ENCODE peak calls at places on chromosomes 13 and 19, in eight cellular contexts. Z is stimulated activated CD8-positive, alpha-beta memory T cell treated with anti-CD3 and anti-CD28 coated beads, Interleukin-7, amount 100 ng/mL, for 1 hour; C is stimulated activated effector memory CD8-positive, alpha-beta T cell treated with anti-CD3 and anti-CD28 coated beads, Interleukin-12 subunit alpha, Interleukin-12 subunit beta, amount 100 ng/mL, for 72 hours; Q is NCI-H446 treated with DMSO at 0.1 percent for 48 hours; Y is foreskin fibroblast; M is ACHN; E is stimulated activated CD4-positive, alpha-beta T cell treated with anti-CD3 and anti-CD28 coated beads, Interleukin-15, amount 100 ng/mL, for 1 hour; H is ELF-1. B is an unnamed sample.

GRCh38 chr13:21106089-21106488 is 44.7 kb upstream of the LATS2 start:
- DNase-seq in E (no peak), M (no peak), H (no peak), C (no peak), Y (peak), Q (no peak), Z (no peak), B (no peak)

GRCh38 chr19:13155472-13156284 is 5.5 kb downstream of the IER2 start:
- DNase-seq in H (peak), Z (no peak), E (peak), C (peak), Q (no peak), M (peak), Y (peak), B (peak)

GRCh38 chr13:59034198-59034597 is 1129.5 kb downstream of the DIAPH3 start:
- DNase-seq in M (no peak), H (no peak), C (no peak), E (no peak), Z (no peak), Q (no peak), Y (no peak), B (no peak)

GRCh38 chr19:53960187-53960586 is 2.5 kb upstream of the CACNG8 start:
- DNase-seq in E (no peak), Z (no peak), Y (no peak), H (no peak), Q (no peak), C (no peak), M (no peak), B (no peak)

GRCh38 chr19:4583961-4584669 is 24.6 kb upstream of the SEMA6B start:
- DNase-seq in Y (no peak), Q (no peak), E (no peak), M (no peak), C (no peak), H (peak), Z (no peak), B (no peak)

GRCh38 chr13:75812751-75813181 is 176.6 kb downstream of the LMO7 start:
- DNase-seq in Y (no peak), Q (no peak), H (no peak), E (no peak), Z (no peak), M (no peak), C (no peak), B (no peak)

GRCh38 chr19:574658-575526 is 2.5 kb downstream of the BSG start:
- DNase-seq in Z (no peak), Y (peak), C (no peak), Q (no peak), E (no peak), M (no peak), H (peak), B (no peak)

GRCh38 chr13:110834572-110834971 is 80.3 kb downstream of the ANKRD10 start:
- DNase-seq in Y (no peak), Z (no peak), C (no peak), H (no peak), Q (no peak), M (no peak), E (no peak), B (no peak)

GRCh38 chr19:58469241-58470013 is 2.5 kb downstream of the ZNF324 start:
- DNase-seq in Q (no peak), C (no peak), Z (no peak), H (no peak), M (no peak), E (no peak), Y (no peak), B (no peak)

GRCh38 chr13:71879129-71879535 is 12.1 kb upstream of the DACH1 start:
- DNase-seq in M (peak), Z (no peak), E (no peak), H (peak), C (no peak), Y (no peak), Q (no peak), B (no peak)

GRCh38 chr13:111271186-111271698 is 49.2 kb upstream of the TEX29 start:
- DNase-seq in C (no peak), Z (no peak), H (no peak), M (no peak), Q (no peak), Y (no peak), E (no peak), B (no peak)

GRCh38 chr13:80894930-80895329 is 554.0 kb upstream of the SPRY2 start:
- DNase-seq in C (no peak), Y (no peak), M (no peak), E (no peak), Z (no peak), Q (no peak), H (no peak), B (no peak)

GRCh38 chr13:109655206-109655600 is 131.2 kb downstream of the IRS2 start:
- DNase-seq in Y (peak), Q (no peak), C (no peak), E (no peak), H (no peak), M (no peak), Z (no peak), B (no peak)

GRCh38 chr13:107466326-107466725 is 749.0 kb downstream of the LIG4 start:
- DNase-seq in E (no peak), Z (no peak), H (no peak), Q (no peak), M (peak), C (no peak), Y (no peak), B (no peak)

GRCh38 chr19:29663861-29664752 is 1.2 kb upstream of the PLEKHF1 start:
- DNase-seq in H (peak), E (no peak), Q (no peak), M (no peak), Z (no peak), Y (no peak), C (no peak), B (no peak)

GRCh38 chr19:6272913-6273600 is 6.7 kb downstream of the MLLT1 start:
- DNase-seq in M (no peak), H (peak), C (no peak), Q (no peak), E (no peak), Z (no peak), Y (no peak), B (no peak)

GRCh38 chr13:113562866-113563265 is 21.7 kb upstream of the TFDP1 start:
- DNase-seq in E (no peak), Q (no peak), H (no peak), Z (no peak), M (no peak), C (peak), Y (no peak), B (no peak)

GRCh38 chr19:9945319-9945966 is 9.1 kb upstream of the OLFM2 start:
- DNase-seq in Y (peak), C (no peak), Q (peak), M (peak), E (no peak), Z (no peak), H (peak), B (peak)

GRCh38 chr13:66899955-66900354 is 330.2 kb downstream of the PCDH9 start:
- DNase-seq in Y (no peak), H (no peak), Q (no peak), Z (no peak), E (no peak), M (no peak), C (no peak), B (no peak)

GRCh38 chr19:49676136-49676689 is 858 bp upstream of the PRMT1 start:
- DNase-seq in M (peak), H (peak), E (no peak), Y (peak), Q (peak), Z (no peak), C (no peak), B (no peak)

GRCh38 chr13:93169980-93170379 is 56.6 kb upstream of the GPC6 start:
- DNase-seq in Z (no peak), E (no peak), H (peak), C (no peak), M (peak), Q (no peak), Y (peak), B (no peak)

GRCh38 chr13:111940892-111941291 is 126.1 kb upstream of the SOX1 start:
- DNase-seq in Q (no peak), Y (no peak), Z (no peak), H (no peak), M (no peak), E (no peak), C (no peak), B (no peak)

GRCh38 chr13:62556973-62557372 is 1141.3 kb upstream of the PCDH20 start:
- DNase-seq in M (no peak), Z (no peak), Q (no peak), E (no peak), C (no peak), H (no peak), Y (no peak), B (no peak)

GRCh38 chr13:41802684-41803554 is 158.0 kb downstream of the VWA8 start:
- DNase-seq in C (no peak), Q (no peak), E (no peak), Y (peak), M (no peak), H (peak), Z (no peak), B (no peak)

GRCh38 chr13:64482373-64482772 is 2747.8 kb downstream of the PCDH9 start:
- DNase-seq in Z (no peak), Q (no peak), M (no peak), C (no peak), E (no peak), Y (no peak), H (no peak), B (no peak)

GRCh38 chr19:392375-392970 is 16.5 kb downstream of the C2CD4C start:
- DNase-seq in M (no peak), Z (no peak), Y (no peak), H (no peak), Q (no peak), E (no peak), C (no peak), B (no peak)

GRCh38 chr13:81388400-81388799 is 1047.5 kb upstream of the SPRY2 start:
- DNase-seq in M (no peak), H (no peak), C (no peak), Z (no peak), Y (no peak), E (no peak), Q (no peak), B (no peak)

GRCh38 chr13:35131471-35131870 is 189.4 kb downstream of the NBEA start:
- DNase-seq in H (no peak), E (no peak), Y (no peak), Z (no peak), M (no peak), C (no peak), Q (no peak), B (no peak)

GRCh38 chr13:25281193-25281936 is 5.9 kb downstream of the MTMR6 start:
- DNase-seq in M (no peak), Y (no peak), H (no peak), E (no peak), C (no peak), Z (no peak), Q (no peak), B (no peak)

GRCh38 chr13:112657850-112658445 is 31.9 kb upstream of the ATP11A start:
- DNase-seq in Q (no peak), C (no peak), E (no peak), Y (peak), Z (no peak), M (peak), H (peak), B (no peak)

GRCh38 chr19:42255766-42256750 is 1.1 kb upstream of the ERF start:
- DNase-seq in Y (no peak), C (no peak), Q (no peak), E (no peak), M (peak), Z (no peak), H (peak), B (no peak)